ENCODE peak calls at places on chromosomes 12 and 14, in five cellular contexts. Y is GM23248, V is SK-N-SH, D is DND-41, C is fibroblast of lung. E is an unnamed sample. For H3K36me3, the result is how much of the 10 kb centered on the place peaks cover.

GRCh38 chr14:33959692-33960151 is 8.8 kb upstream of the EGLN3 start:
- DNase-seq in C (no peak), D (peak), Y (no peak), V (peak), E (no peak)

GRCh38 chr12:53890081-53890480 is 48.5 kb upstream of the HOXC13 start:
- DNase-seq in Y (no peak), V (no peak), D (no peak), C (no peak), E (no peak)

GRCh38 chr14:103694572-103695026 is 20.7 kb downstream of the XRCC3 start:
- DNase-seq in C (no peak), V (no peak), D (no peak), Y (no peak), E (no peak)

GRCh38 chr12:106291342-106291741 is 11.2 kb upstream of the TCP11L2 start:
- DNase-seq in D (no peak), V (no peak), C (no peak), Y (no peak), E (no peak)

GRCh38 chr12:63978519-63978918 is 134.0 kb downstream of the SRGAP1 start:
- DNase-seq in D (no peak), V (no peak), C (peak), Y (peak), E (peak)

GRCh38 chr14:60653388-60653690 is 4.1 kb upstream of the SIX1 start:
- DNase-seq in V (peak), Y (no peak), D (no peak), C (no peak), E (no peak)

GRCh38 chr14:85087201-85087600 is 442.7 kb upstream of the FLRT2 start:
- DNase-seq in V (no peak), D (no peak), Y (peak), C (peak), E (peak)

GRCh38 chr12:62296001-62296400 is 35.8 kb downstream of the USP15 start:
- DNase-seq in D (no peak), V (no peak), Y (no peak), C (no peak), E (no peak)

GRCh38 chr12:6425588-6426531 is 18.9 kb upstream of the CD27 start:
- DNase-seq in C (no peak), D (no peak), V (no peak), Y (no peak), E (no peak)

GRCh38 chr12:26298785-26299621 is 103.6 kb downstream of the SSPN start:
- DNase-seq in C (peak), Y (peak), V (peak), D (no peak), E (peak)

GRCh38 chr14:90453401-90453951 is 56.6 kb downstream of the CALM1 start:
- DNase-seq in D (no peak), C (peak), Y (peak), V (peak), E (no peak)

GRCh38 chr14:68757618-68758081 is 35.2 kb downstream of the ZFP36L1 start:
- DNase-seq in V (no peak), D (peak), Y (peak), C (peak), E (no peak)

GRCh38 chr12:70671698-70672097 is 34.5 kb upstream of the PTPRB start:
- DNase-seq in V (no peak), D (no peak), Y (no peak), C (no peak), E (no peak)

GRCh38 chr12:29640589-29641345 is 143.0 kb downstream of the TMTC1 start:
- DNase-seq in Y (peak), D (no peak), V (no peak), C (peak), E (peak)

GRCh38 chr12:67515679-67516363 is 132.7 kb upstream of the DYRK2 start:
- DNase-seq in D (peak), V (no peak), Y (no peak), C (peak), E (peak)

GRCh38 chr12:95515197-95515596 is 36.1 kb downstream of the USP44 start:
- DNase-seq in C (no peak), D (no peak), V (no peak), Y (no peak), E (no peak)

GRCh38 chr12:18139989-18140596 is 50.1 kb upstream of the RERGL start:
- DNase-seq in V (no peak), D (no peak), C (peak), Y (peak), E (peak)

GRCh38 chr12:115456946-115457689 is 773.1 kb upstream of the TBX3 start:
- DNase-seq in D (no peak), Y (no peak), C (no peak), V (no peak), E (no peak)

GRCh38 chr12:94686834-94687628 is 36.7 kb upstream of the TMCC3 start:
- DNase-seq in D (no peak), V (no peak), Y (no peak), C (no peak), E (peak)

GRCh38 chr12:47378907-47379306 is 299.1 kb upstream of the AMIGO2 start:
- DNase-seq in C (peak), D (no peak), Y (peak), V (no peak), E (no peak)

GRCh38 chr12:96258451-96258933 is 64.3 kb downstream of the ELK3 start:
- DNase-seq in D (peak), V (no peak), C (peak), Y (peak), E (peak)

GRCh38 chr12:82608706-82609105 is 78.0 kb upstream of the TMTC2 start:
- DNase-seq in D (no peak), Y (peak), V (no peak), C (peak), E (peak)

GRCh38 chr12:212799-213526 is 994 bp downstream of the SLC6A12 start:
- DNase-seq in Y (no peak), D (no peak), C (no peak), V (peak), E (peak)

GRCh38 chr12:122681814-122682213 is 21.3 kb downstream of the HCAR2 start:
- DNase-seq in D (no peak), V (no peak), C (no peak), Y (peak), E (peak)

GRCh38 chr12:49872381-49872780 is 29.5 kb upstream of the BCDIN3D start:
- DNase-seq in V (no peak), D (no peak), C (no peak), Y (no peak), E (no peak)

GRCh38 chr12:92324849-92325500 is 179.3 kb upstream of the BTG1 start:
- DNase-seq in C (no peak), D (peak), V (no peak), Y (no peak), E (no peak)

GRCh38 chr14:101362529-101363260 is 198.6 kb upstream of the DIO3 start:
- DNase-seq in C (no peak), Y (peak), D (no peak), V (no peak), E (no peak)

GRCh38 chr14:54790092-54790491 is 112.5 kb downstream of the GCH1 start:
- DNase-seq in Y (no peak), C (no peak), D (no peak), V (no peak), E (no peak)

GRCh38 chr12:79275631-79276030 is 411.1 kb downstream of the SYT1 start:
- DNase-seq in V (no peak), C (peak), Y (no peak), D (no peak), E (no peak)

GRCh38 chr14:101200008-101200649 is 296.6 kb upstream of the RTL1 start:
- DNase-seq in D (no peak), C (no peak), Y (no peak), V (peak), E (no peak)

GRCh38 chr14:49581209-49581960 is 4.8 kb downstream of the RPS29 start:
- DNase-seq in V (no peak), D (no peak), C (no peak), Y (no peak), E (no peak)

GRCh38 chr12:6688543-6688999 is 604 bp downstream of the ZNF384 start:
- DNase-seq in C (no peak), Y (peak), D (no peak), V (peak), E (peak)

GRCh38 chr14:63045234-63045611 is at the start of gene KCNH5:
- DNase-seq in C (peak), Y (peak), D (no peak), V (peak), E (peak)

GRCh38 chr12:31518680-31519227 is 72.2 kb downstream of the DENND5B start:
- DNase-seq in Y (peak), C (peak), D (no peak), V (peak), E (peak)

GRCh38 chr12:75816892-75817291 is 214.7 kb downstream of the PHLDA1 start:
- DNase-seq in C (peak), V (no peak), Y (peak), D (no peak), E (peak)

GRCh38 chr12:401235-402126 is at the start of gene CCDC77:
- DNase-seq in D (peak), Y (peak), C (peak), V (peak), E (peak)

DNA sequence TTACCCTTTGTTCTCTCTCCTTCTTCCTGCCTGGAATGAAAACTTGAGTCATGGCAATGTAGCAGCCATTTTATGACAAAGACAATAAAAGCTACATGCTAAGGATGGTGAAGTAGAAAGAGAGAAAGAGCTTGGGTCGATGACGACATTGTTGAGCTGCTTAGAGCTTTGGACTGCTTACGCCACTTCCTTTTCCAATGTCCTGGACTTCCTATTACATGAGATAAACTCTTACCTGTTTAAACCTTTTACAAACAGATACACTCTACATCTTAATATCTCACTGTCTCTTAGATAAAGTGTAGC is 70.1 kb downstream of the PEBP1 start:
- DNase-seq in C (no peak), Y (no peak), D (no peak), V (no peak), E (no peak)
- H3K36me3 ChIP-seq in C (under half), Y (under half), D (under half), V (under half), E (under half)

GRCh38 chr12:127559349-127560040 is 707.5 kb upstream of the TMEM132C start:
- DNase-seq in V (peak), D (peak), C (peak), Y (peak), E (peak)
- H3K4me3 ChIP-seq in V (no peak), D (no peak), C (no peak), Y (no peak), E (no peak)

GRCh38 chr14:70916776-70917175 is 9.5 kb downstream of the PCNX1 start:
- DNase-seq in D (no peak), Y (no peak), C (no peak), V (no peak), E (no peak)

GRCh38 chr14:70916300-70916699 is 9.0 kb downstream of the PCNX1 start:
- DNase-seq in Y (no peak), C (no peak), D (no peak), V (no peak), E (no peak)

GRCh38 chr14:70919774-70920173 is 12.5 kb downstream of the PCNX1 start:
- DNase-seq in D (peak), Y (peak), V (no peak), C (peak), E (peak)

GRCh38 chr14:70915415-70915814 is 8.2 kb downstream of the PCNX1 start:
- DNase-seq in C (no peak), Y (no peak), D (no peak), V (no peak), E (no peak)

DNA sequence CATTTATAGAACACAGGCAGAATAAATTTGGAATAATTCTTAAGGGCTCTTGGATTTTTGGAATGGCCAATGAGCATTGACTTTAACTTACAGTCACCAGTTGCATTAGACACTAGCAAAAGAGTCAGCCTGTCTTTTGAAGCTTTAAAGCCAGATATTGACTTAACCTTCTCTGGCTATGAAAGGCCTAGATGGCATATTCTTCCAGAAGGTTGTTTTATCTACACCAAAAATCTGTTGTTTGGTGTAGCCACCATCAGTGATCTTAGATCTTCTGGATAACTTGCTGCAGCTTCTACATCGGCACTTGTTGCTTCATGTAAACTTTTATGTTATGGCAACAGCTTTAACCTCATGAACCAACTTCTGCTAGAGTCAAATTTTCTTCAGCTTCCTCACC is 10.4 kb downstream of the PCNX1 start:
- DNase-seq in D (no peak), V (no peak), C (no peak), Y (no peak), E (no peak)
- H3K9ac ChIP-seq in D (no peak), V (no peak), C (no peak), Y (no peak), E (no peak)

GRCh38 chr12:105206686-105207374 is 29.1 kb downstream of the APPL2 start:
- DNase-seq in D (no peak), C (no peak), Y (peak), V (no peak), E (no peak)

GRCh38 chr12:105209091-105209490 is 26.9 kb downstream of the APPL2 start:
- DNase-seq in D (no peak), Y (no peak), V (no peak), C (no peak), E (no peak)

GRCh38 chr12:105204916-105205315 is 31.1 kb downstream of the APPL2 start:
- DNase-seq in V (no peak), Y (peak), D (no peak), C (peak), E (peak)

GRCh38 chr12:105204127-105204526 is 31.8 kb downstream of the APPL2 start:
- DNase-seq in C (no peak), Y (no peak), V (no peak), D (no peak), E (no peak)

DNA sequence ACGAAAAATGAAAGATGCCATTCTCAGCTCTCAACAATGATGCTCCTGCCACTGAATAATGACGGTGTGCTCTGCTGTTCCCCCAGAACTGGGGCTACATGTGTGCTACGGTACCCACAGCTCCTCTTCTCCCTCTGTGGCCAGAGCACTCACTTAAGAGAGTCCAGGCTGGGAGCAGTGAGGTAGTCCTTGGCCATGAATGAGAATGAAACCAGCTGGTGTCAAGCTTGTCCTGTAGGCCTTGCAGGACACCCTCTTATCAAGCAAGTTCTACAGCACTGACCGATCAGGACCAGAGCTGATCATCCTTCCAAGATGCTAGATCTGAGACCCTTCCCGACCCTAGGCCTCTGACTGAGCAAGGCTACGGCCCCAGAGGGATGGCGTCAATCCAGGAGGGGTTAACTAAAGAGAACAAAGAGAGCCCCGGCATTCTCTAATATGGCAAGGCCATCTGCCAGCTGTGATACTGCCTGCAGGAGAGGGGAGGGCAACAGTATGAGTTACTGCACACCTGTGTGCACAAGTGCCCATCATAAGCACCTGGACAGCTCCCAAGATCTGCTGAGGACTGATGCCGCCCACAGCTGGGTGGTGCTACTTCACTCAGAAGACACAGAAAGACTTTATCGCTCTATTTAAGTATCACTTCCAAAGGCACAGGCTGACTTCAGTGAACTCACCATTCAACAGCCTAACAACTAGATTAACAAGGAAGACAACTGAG is 30.5 kb downstream of the APPL2 start:
- DNase-seq in C (no peak), Y (no peak), V (no peak), D (no peak), E (no peak)
- H3K36me3 ChIP-seq in C (under half), Y (half or more), V (half or more), D (under half), E (half or more)

GRCh38 chr14:95274283-95274682 is 45.4 kb downstream of the CLMN start:
- DNase-seq in C (no peak), Y (no peak), V (no peak), D (no peak), E (no peak)

GRCh38 chr14:95272057-95272456 is 47.7 kb downstream of the CLMN start:
- DNase-seq in Y (no peak), V (no peak), C (no peak), D (no peak), E (no peak)

GRCh38 chr14:95274874-95275273 is 44.8 kb downstream of the CLMN start:
- DNase-seq in D (no peak), V (no peak), C (no peak), Y (no peak), E (no peak)

GRCh38 chr14:95275507-95275906 is 44.2 kb downstream of the CLMN start:
- DNase-seq in V (no peak), C (no peak), D (no peak), Y (no peak), E (no peak)

GRCh38 chr14:95273041-95273978 is 46.4 kb downstream of the CLMN start:
- DNase-seq in V (no peak), D (no peak), Y (peak), C (no peak), E (no peak)
- H3K4me3 ChIP-seq in V (no peak), D (no peak), Y (no peak), C (no peak), E (no peak)

GRCh38 chr12:80857311-80857710 is 80.4 kb downstream of the LIN7A start:
- DNase-seq in D (no peak), V (no peak), Y (peak), C (peak), E (peak)
- H3K9ac ChIP-seq in D (no peak), V (no peak), Y (no peak), C (no peak), E (no peak)

GRCh38 chr12:110135012-110135411 is 10.9 kb downstream of the IFT81 start:
- DNase-seq in D (no peak), Y (peak), V (no peak), C (peak), E (peak)
- H3K36me3 ChIP-seq in D (under half), Y (under half), V (half or more), C (under half), E (under half)